ENCODE peak calls at places on chromosomes 3 and 15, in seven cellular contexts. X is IMR-90, N is H1, J is mesenchymal stem cell, O is H9, A is trophoblast cell, B is neuronal stem cell. M is an unnamed sample.

GRCh38 chr3:153658151-153658550 is 463.0 kb upstream of the ARHGEF26 start:
- DNase-seq in N (no peak), O (no peak), J (no peak), X (no peak), B (no peak), A (peak), M (no peak)

GRCh38 chr3:50117120-50117519 is 28.4 kb downstream of the RBM5 start:
- DNase-seq in N (no peak), O (no peak), J (no peak), A (no peak), B (no peak), X (no peak), M (no peak)

GRCh38 chr15:88624156-88624970 is 3.2 kb downstream of the AEN start:
- DNase-seq in A (peak), B (no peak), X (peak), N (no peak), J (peak), O (no peak), M (peak)

GRCh38 chr3:121529308-121529707 is 16.5 kb downstream of the POLQ start:
- DNase-seq in B (no peak), O (no peak), X (peak), A (peak), N (no peak), J (peak), M (no peak)

GRCh38 chr3:30630238-30631030 is 24.0 kb downstream of the TGFBR2 start:
- DNase-seq in B (no peak), N (no peak), O (no peak), X (no peak), J (no peak), A (no peak), M (no peak)

GRCh38 chr15:91922701-91923279 is 69.3 kb downstream of the SLCO3A1 start:
- DNase-seq in X (no peak), B (no peak), J (no peak), A (no peak), O (no peak), N (no peak), M (no peak)

GRCh38 chr3:142209655-142210054 is 15.7 kb downstream of the GK5 start:
- DNase-seq in N (no peak), X (peak), J (peak), A (peak), O (no peak), B (no peak), M (no peak)

GRCh38 chr3:10004506-10004905 is 17.9 kb upstream of the EMC3 start:
- DNase-seq in A (no peak), J (no peak), B (no peak), O (no peak), X (no peak), N (no peak), M (no peak)

GRCh38 chr15:31047437-31047836 is 54.1 kb downstream of the TRPM1 start:
- DNase-seq in N (no peak), X (no peak), J (no peak), O (no peak), A (no peak), B (no peak), M (no peak)

GRCh38 chr3:71250026-71250425 is 333.5 kb downstream of the FOXP1 start:
- DNase-seq in J (no peak), N (no peak), O (no peak), B (no peak), A (no peak), X (no peak), M (no peak)

GRCh38 chr3:123834631-123835030 is 49.5 kb downstream of the MYLK start:
- DNase-seq in O (no peak), N (no peak), A (peak), J (peak), B (no peak), X (peak), M (no peak)

GRCh38 chr15:64344651-64345262 is 11.2 kb downstream of the CSNK1G1 start:
- DNase-seq in B (no peak), N (no peak), O (no peak), J (peak), A (peak), X (peak), M (no peak)

GRCh38 chr15:38624248-38625214 is 59.9 kb upstream of the RASGRP1 start:
- DNase-seq in N (no peak), O (no peak), B (no peak), J (no peak), X (no peak), A (peak), M (no peak)

GRCh38 chr15:91061997-91062396 is 38.1 kb upstream of the SV2B start:
- DNase-seq in B (no peak), X (no peak), J (no peak), O (no peak), A (no peak), N (no peak), M (no peak)

GRCh38 chr3:44948239-44948638 is 27.7 kb downstream of the ZDHHC3 start:
- DNase-seq in B (no peak), X (peak), N (no peak), O (no peak), J (no peak), A (no peak), M (no peak)

GRCh38 chr3:141255864-141256263 is 24.2 kb downstream of the PXYLP1 start:
- DNase-seq in A (peak), O (peak), X (no peak), J (peak), B (no peak), N (peak), M (peak)

GRCh38 chr15:52710050-52710709 is 31.0 kb upstream of the ATOSA start:
- DNase-seq in J (no peak), N (no peak), X (no peak), A (no peak), O (peak), B (no peak), M (no peak)

GRCh38 chr3:160755776-160756304 is at the start of gene PPM1L:
- DNase-seq in N (no peak), B (peak), X (peak), O (no peak), A (peak), J (peak), M (peak)

GRCh38 chr3:73415118-73415517 is 209.6 kb downstream of the PDZRN3 start:
- DNase-seq in X (no peak), N (no peak), J (no peak), B (no peak), A (no peak), O (no peak), M (no peak)

GRCh38 chr15:90530250-90531051 is 728 bp downstream of the CRTC3 start:
- DNase-seq in A (peak), B (peak), O (peak), J (peak), N (peak), X (peak), M (peak)

GRCh38 chr3:12916159-12916558 is 74.8 kb upstream of the RPL32 start:
- DNase-seq in O (no peak), X (no peak), A (no peak), B (no peak), N (no peak), J (no peak), M (no peak)

GRCh38 chr15:63514533-63514943 is 10.1 kb downstream of the USP3 start:
- DNase-seq in O (no peak), N (no peak), B (no peak), A (no peak), J (peak), X (peak), M (no peak)

GRCh38 chr3:65484964-65485363 is 553.8 kb downstream of the MAGI1 start:
- DNase-seq in A (no peak), N (no peak), O (no peak), B (no peak), J (no peak), X (no peak), M (no peak)

GRCh38 chr3:194617827-194618226 is 15.4 kb downstream of the TMEM44 start:
- DNase-seq in A (no peak), O (no peak), J (no peak), B (no peak), N (no peak), X (peak), M (no peak)

GRCh38 chr3:3020209-3020608 is 90.0 kb downstream of the IL5RA start:
- DNase-seq in O (no peak), J (no peak), X (no peak), B (no peak), N (no peak), A (no peak), M (no peak)

GRCh38 chr15:101510212-101511197 is 21.0 kb upstream of the PCSK6 start:
- DNase-seq in A (no peak), X (no peak), O (peak), B (no peak), J (no peak), N (peak), M (no peak)

GRCh38 chr3:94515983-94516382 is 453.1 kb downstream of the NSUN3 start:
- DNase-seq in A (no peak), J (no peak), X (no peak), O (no peak), N (no peak), B (no peak), M (no peak)

GRCh38 chr15:50753463-50753862 is 12.0 kb downstream of the SPPL2A start:
- DNase-seq in B (no peak), X (peak), A (no peak), N (no peak), O (no peak), J (peak), M (no peak)

GRCh38 chr3:99620077-99620476 is 18.3 kb upstream of the COL8A1 start:
- DNase-seq in X (no peak), N (no peak), O (no peak), A (peak), J (no peak), B (no peak), M (peak)

GRCh38 chr3:99614768-99615167 is 23.6 kb upstream of the COL8A1 start:
- DNase-seq in B (no peak), O (no peak), A (no peak), X (no peak), J (no peak), N (no peak), M (no peak)
- H2BK5ac ChIP-seq in B (no peak), O (no peak), A (no peak), X (no peak), J (no peak), N (no peak), M (no peak)

GRCh38 chr3:133038731-133039398 is 674 bp downstream of the TMEM108 start:
- DNase-seq in X (no peak), N (peak), B (peak), O (peak), J (no peak), A (peak), M (peak)

GRCh38 chr3:133041524-133041829 is 3.3 kb downstream of the TMEM108 start:
- DNase-seq in X (no peak), J (no peak), A (no peak), N (no peak), B (no peak), O (no peak), M (no peak)

GRCh38 chr3:133040696-133041523 is 2.7 kb downstream of the TMEM108 start:
- DNase-seq in J (peak), X (peak), B (peak), A (peak), O (peak), N (peak), M (peak)

GRCh38 chr3:133037440-133037839 is 751 bp upstream of the TMEM108 start:
- DNase-seq in X (no peak), B (no peak), N (no peak), A (peak), J (no peak), O (no peak), M (no peak)

GRCh38 chr3:133038089-133038730 is at the start of gene TMEM108:
- DNase-seq in O (peak), B (peak), N (peak), A (peak), X (peak), J (peak), M (peak)
- H2BK5ac ChIP-seq in O (no peak), B (no peak), N (no peak), A (no peak), X (no peak), J (no peak), M (no peak)

GRCh38 chr3:114878119-114878839 is 268.8 kb downstream of the ZBTB20 start:
- DNase-seq in A (no peak), J (peak), N (no peak), B (no peak), O (no peak), X (peak), M (no peak)

GRCh38 chr3:114880078-114880477 is 267.0 kb downstream of the ZBTB20 start:
- DNase-seq in N (no peak), O (no peak), J (peak), A (no peak), B (no peak), X (peak), M (no peak)

GRCh38 chr3:114879059-114880031 is 267.7 kb downstream of the ZBTB20 start:
- DNase-seq in J (peak), B (no peak), A (peak), N (no peak), O (no peak), X (peak), M (no peak)

GRCh38 chr3:114874447-114874846 is 272.6 kb downstream of the ZBTB20 start:
- DNase-seq in A (no peak), X (no peak), J (no peak), B (no peak), N (no peak), O (no peak), M (no peak)

DNA sequence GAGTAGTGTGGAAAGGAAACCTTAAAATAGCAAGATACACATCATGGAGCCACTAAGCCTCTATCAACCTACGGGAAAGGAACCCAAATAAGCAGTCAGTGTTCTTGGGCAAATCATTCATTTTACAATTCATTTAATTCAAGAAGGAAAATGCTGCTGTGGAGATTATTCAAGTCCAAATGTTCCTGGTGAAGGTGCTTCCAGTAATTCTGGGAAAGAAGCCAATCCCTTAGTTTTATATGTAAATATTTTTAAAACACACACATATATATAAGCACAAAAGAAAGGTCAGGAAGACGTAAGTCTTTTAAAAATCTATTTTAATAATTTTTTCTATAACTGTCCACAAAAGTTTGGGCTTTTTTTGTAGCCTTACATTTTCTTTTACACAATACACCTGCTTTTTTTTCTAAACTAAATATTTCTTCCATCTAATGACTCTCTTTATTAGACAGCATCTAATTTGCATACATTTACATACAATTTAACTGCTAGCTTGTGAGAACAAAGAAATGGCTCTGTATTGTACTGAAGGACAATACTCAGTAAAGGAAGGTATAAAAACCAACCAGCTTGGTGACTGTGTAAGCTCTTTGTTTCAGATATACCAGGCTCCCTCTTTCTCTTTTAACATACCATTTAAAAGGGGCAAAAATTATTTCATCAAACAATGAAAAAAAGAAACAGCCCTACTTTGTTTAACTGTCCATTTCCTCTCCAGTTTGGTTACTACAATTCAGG is 269.5 kb downstream of the ZBTB20 start:
- DNase-seq in N (no peak), J (no peak), B (no peak), O (no peak), X (peak), A (no peak), M (no peak)
- H2BK5ac ChIP-seq in N (no peak), J (no peak), B (no peak), O (no peak), X (no peak), A (no peak), M (no peak)

GRCh38 chr3:67564008-67564407 is 90.4 kb downstream of the SUCLG2 start:
- DNase-seq in N (no peak), J (no peak), A (no peak), O (no peak), X (peak), B (no peak), M (no peak)
- H2BK5ac ChIP-seq in N (no peak), J (no peak), A (no peak), O (no peak), X (no peak), B (no peak), M (no peak)

M was measured in mesendoderm.